ENCODE peak calls at places on chromosomes 3 and 15, in four cellular contexts. U is testis, H is A549, C is body of pancreas. B is an unnamed sample.

GRCh38 chr15:39565851-39566250 is 15.0 kb upstream of the THBS1 start:
- DNase-seq in C (no peak), H (no peak), U (no peak), B (no peak)

GRCh38 chr3:143973352-143974021 is 1.9 kb downstream of the DIPK2A start:
- DNase-seq in C (no peak), H (peak), U (peak), B (peak)

GRCh38 chr15:68503791-68504720 is 72.1 kb upstream of the ITGA11 start:
- DNase-seq in H (no peak), C (no peak), U (no peak), B (no peak)

GRCh38 chr15:48647963-48648362 is 2.5 kb upstream of the FBN1 start:
- DNase-seq in H (no peak), U (no peak), C (no peak), B (peak)

GRCh38 chr15:63583027-63583426 is 14.2 kb upstream of the FBXL22 start:
- DNase-seq in U (no peak), H (no peak), C (no peak), B (no peak)

GRCh38 chr15:77942611-77943211 is 134.8 kb downstream of the TBC1D2B start:
- DNase-seq in H (no peak), U (no peak), C (no peak), B (no peak)

GRCh38 chr3:171339606-171340005 is 120.6 kb downstream of the TNIK start:
- DNase-seq in H (no peak), C (peak), U (no peak), B (no peak)

GRCh38 chr15:21261965-21262850 is 178.1 kb downstream of the POTEB3 start:
- DNase-seq in C (peak), H (no peak), U (no peak), B (no peak)

GRCh38 chr3:9747267-9747666 is 2.5 kb upstream of the OGG1 start:
- DNase-seq in U (no peak), H (no peak), C (no peak), B (no peak)

DNA sequence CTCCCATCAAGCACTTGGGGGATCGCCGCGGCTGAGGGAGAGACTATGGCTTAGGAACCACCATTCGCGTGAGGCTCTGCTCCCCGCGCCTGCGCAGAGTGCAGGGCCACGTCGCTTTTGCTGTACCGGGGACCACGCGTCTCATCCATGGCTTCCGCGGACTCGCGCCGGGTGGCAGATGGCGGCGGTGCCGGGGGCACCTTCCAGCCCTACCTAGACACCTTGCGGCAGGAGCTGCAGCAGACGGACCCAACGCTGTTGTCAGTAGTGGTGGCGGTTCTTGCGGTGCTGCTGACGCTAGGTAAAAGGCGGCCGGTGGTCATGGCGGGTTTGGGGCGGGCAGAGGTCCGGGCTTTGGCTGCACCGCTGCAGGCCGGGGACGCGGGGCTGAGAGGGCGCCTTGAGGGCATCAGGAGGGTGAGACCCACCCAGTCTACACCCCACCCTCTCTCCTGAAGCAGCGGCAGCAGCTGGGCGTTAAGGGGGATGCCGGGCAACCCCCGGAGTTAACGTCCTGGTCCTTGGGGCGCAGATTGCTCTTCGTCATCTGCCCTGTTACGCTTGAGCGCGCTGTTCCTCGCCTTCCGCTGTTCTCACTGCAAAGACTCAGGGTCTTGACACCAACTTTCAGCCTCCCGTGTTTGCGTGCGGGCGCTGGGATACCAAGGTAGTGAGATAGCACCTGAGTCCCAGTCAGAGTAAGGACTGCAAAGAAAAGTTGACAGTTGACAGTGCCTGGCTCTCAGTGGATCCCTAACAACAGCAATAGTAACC is at the start of gene SRPRB:
- DNase-seq in H (peak), U (peak), C (peak), B (peak)
- TF ChIP-seq POLR2A in H (peak), U (peak), C (peak), B (peak)

GRCh38 chr3:149397528-149397927 is 20.1 kb upstream of the TM4SF1 start:
- DNase-seq in H (no peak), C (no peak), U (no peak), B (no peak)
- TF ChIP-seq POLR2A in H (no peak), C (no peak), U (no peak), B (no peak)

DNA sequence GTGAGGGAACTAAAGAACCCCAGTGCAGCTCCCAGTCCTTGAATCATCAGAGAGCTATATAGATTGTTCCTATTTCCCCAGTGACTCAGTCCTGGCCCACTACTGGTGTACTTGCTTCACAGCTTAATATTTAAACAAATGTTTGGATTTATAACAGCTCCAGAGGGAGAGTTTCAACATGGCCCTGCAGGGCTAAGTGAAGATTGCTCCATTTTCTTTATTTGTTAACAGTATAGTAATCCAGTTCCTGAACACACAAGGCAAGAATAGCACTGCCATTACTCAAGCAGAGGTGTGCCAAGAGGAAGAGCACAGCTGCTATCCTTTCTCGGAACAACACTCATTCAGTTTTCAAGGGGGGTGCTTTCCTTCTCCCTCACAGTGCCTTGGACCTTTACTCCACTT is 6.5 kb downstream of the SQOR start:
- DNase-seq in U (no peak), C (peak), H (peak), B (no peak)
- TF ChIP-seq POLR2A in U (no peak), C (no peak), H (no peak), B (no peak)

GRCh38 chr15:24956131-24956838 is 1.5 kb downstream of the SNRPN start:
- DNase-seq in H (peak), C (peak), U (peak), B (peak)
- TF ChIP-seq POLR2A in H (peak), C (peak), U (no peak), B (peak)

GRCh38 chr3:180912304-180913226 is at the start of gene FXR1:
- DNase-seq in H (peak), C (peak), U (peak), B (peak)
- TF ChIP-seq POLR2A in H (peak), C (peak), U (peak), B (peak)

DNA sequence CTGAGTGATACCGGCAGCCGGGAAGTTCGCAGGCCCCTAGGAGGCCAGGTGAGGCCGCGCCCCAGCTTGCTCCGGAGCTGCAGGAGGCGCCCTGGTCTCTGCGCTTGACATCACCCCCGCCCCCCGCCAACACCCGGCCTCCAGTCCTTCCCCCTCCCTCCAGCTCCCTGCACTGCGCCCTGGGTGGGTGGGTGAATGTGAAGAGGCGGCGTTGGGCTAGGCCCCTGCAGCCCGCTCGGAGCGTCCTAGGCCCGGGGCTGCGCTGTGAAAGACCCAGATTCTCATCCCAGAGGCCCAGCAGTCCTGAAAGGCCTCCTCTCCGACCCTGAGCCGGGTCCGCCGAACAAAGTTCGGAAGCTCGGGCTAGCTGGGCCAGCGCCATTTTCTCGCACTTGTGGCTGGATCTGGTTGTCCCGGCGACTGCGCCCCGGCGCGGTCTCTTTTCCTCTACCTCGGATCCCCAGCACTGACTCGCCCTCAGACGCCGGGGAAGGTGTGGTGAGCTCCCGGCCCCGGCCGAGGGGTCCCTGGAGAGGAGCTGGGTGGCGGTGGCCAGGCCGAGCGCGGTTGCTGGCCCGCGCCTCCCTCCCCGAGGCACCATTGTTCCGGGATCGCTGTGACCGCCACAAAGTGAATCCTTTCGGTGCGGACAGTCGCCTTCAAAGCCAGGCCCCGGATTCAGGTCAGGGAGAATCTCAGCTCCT is 12.9 kb downstream of the ZIC4 start:
- DNase-seq in C (no peak), H (no peak), U (peak), B (no peak)
- TF ChIP-seq POLR2A in C (no peak), H (no peak), U (no peak), B (no peak)

DNA sequence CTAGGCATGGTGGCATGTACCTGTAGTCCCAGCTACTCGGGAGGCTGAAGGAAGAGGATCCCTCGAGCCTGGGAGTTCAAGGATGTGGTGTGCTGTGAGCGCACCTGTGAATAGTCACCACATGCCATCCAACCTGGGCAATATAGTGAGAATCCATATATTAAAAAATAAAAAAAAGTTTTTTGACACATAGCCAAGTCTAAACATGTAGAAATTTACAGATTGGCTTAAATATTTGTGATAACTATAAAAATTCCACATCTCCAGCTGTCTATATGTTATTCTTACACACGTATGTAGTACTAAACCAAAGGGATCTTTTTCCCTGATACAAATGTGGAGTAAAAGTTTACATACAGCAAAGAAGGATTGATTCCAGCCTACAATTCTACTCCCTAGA is 119.7 kb downstream of the CNTN4 start:
- DNase-seq in H (no peak), U (no peak), C (no peak), B (no peak)
- TF ChIP-seq POLR2A in H (no peak), U (no peak), C (no peak), B (no peak)

DNA sequence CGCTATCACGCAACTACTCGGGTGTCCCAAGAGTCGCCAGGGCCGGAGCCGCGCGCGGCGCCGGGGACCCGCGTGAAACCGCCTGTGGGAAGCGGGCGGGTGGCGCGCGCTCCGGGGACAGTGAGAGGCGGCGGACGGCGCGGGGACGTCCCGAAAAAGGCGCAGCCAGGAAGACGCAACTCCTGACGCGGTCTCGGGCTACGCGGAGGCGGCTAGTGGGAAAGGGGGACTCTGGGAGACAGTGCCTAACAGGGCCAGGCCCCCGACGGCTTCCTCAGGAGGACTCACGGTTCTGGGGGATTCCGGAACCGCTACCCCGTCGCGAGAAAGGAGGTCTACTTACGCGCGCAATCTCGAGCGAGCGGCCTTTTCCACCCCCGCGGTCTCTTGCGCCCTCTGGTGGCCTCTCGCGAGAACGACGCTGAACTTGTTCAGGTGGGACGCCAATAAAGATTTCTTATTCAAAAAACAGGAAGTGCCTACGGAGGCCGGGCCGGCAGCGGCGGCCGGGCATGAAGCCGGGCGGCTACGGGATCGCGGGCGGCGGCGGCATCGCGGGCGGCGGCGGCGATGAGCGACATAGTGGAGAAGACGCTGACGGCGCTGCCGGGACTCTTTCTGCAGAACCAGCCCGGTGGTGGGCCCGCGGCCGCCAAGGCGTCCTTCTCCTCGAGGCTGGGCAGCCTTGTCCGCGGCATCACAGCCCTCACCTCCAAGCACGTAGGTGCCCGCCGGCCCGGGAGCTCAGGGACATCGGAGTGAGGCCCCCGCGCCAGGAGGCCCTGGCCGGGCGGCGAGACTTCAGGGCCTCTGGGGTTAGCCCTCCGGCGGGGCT is at the start of gene AP4E1:
- DNase-seq in C (peak), U (peak), H (peak), B (peak)
- TF ChIP-seq POLR2A in C (peak), U (no peak), H (peak), B (peak)

GRCh38 chr3:134357914-134358811 is 16.1 kb downstream of the AMOTL2 start:
- DNase-seq in C (peak), U (peak), H (no peak), B (peak)

GRCh38 chr3:134361162-134361831 is 12.9 kb downstream of the AMOTL2 start:
- DNase-seq in H (no peak), U (no peak), C (no peak), B (no peak)

GRCh38 chr3:134360046-134360445 is 14.2 kb downstream of the AMOTL2 start:
- DNase-seq in U (no peak), H (no peak), C (no peak), B (no peak)

GRCh38 chr3:134357261-134357913 is 16.9 kb downstream of the AMOTL2 start:
- DNase-seq in C (no peak), U (no peak), H (no peak), B (no peak)

DNA sequence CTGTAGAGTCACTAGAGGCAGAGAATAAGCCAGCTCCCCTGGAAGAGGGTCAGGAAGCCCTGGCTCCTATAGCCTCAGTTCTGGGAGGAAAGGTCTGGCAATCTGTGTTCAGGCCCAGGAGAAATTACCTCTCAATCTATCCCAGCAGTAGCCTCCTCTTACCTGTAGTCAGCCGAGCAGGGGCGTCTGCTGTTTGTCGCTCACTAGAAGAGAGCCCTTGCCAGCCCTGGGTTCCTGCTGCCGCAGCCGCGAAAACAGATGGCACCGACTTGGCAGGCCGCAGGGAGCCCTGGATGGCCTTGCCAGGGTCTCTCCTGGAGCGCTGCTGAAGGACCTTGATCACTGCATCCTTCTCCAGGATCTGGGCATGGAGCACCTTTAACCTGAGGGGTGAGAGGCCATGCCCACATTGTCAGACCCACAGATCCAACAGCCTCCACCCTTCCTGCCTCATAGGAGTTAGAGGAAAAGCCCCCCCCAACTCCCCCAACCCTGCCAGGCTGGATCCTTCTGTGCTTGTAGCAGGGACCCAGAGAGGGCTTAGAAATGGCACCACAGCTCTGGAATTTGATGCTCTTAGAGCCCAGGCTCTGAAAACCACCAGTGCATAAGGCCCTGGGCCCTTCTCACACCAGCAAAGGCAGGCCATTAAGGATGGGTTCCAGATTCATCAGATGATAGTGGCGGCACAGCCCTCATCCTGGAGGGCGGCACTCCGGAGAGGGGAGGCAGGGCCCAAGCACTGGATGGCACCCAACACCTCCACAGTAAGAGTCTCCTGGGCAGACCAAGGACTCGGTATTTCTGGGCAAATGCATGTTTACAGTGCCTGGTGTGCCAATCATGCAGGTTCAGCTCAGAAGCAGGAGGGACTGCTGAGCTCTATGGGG is 14.9 kb downstream of the AMOTL2 start:
- DNase-seq in H (no peak), C (no peak), U (no peak), B (no peak)
- TF ChIP-seq POLR2A in H (no peak), C (no peak), U (no peak), B (no peak)

GRCh38 chr15:74958320-74958907 is 1.8 kb upstream of the RPP25 start:
- DNase-seq in C (peak), H (peak), U (peak), B (no peak)

GRCh38 chr15:74955017-74955416 is 1.6 kb downstream of the RPP25 start:
- DNase-seq in U (no peak), C (no peak), H (no peak), B (no peak)

GRCh38 chr15:74957301-74958035 is 896 bp upstream of the RPP25 start:
- DNase-seq in U (peak), H (peak), C (no peak), B (no peak)

GRCh38 chr15:74955796-74956647 is 550 bp downstream of the RPP25 start:
- DNase-seq in U (peak), C (peak), H (peak), B (peak)

GRCh38 chr15:74956648-74957300 is at the start of gene RPP25:
- DNase-seq in U (peak), H (peak), C (peak), B (peak)
- TF ChIP-seq POLR2A in U (no peak), H (peak), C (peak), B (peak)

B was measured in erythroblast.